ENCODE peak calls at places on chromosomes 3 and 15, in six cellular contexts. E is H1, Z is colonic mucosa, P is endodermal cell, C is lung, D is suprapubic skin. I is an unnamed sample.

GRCh38 chr3:84965141-84965540 is 6.4 kb downstream of the CADM2 start:
- DNase-seq in E (peak; percentile 65), Z (no peak), P (peak; percentile 91), C (no peak), D (no peak), I (no peak)

GRCh38 chr3:72679540-72680198 is 168.6 kb downstream of the SHQ1 start:
- DNase-seq in E (no peak), Z (no peak), P (no peak), C (no peak), D (no peak), I (no peak)

GRCh38 chr3:189188466-189188865 is 16.7 kb downstream of the TPRG1 start:
- DNase-seq in E (no peak), Z (peak; percentile 47), P (no peak), C (no peak), D (no peak), I (no peak)

GRCh38 chr3:49362579-49362978 is 4.4 kb upstream of the GPX1 start:
- DNase-seq in E (no peak), Z (no peak), P (no peak), C (no peak), D (no peak), I (no peak)

GRCh38 chr3:96900600-96900999 is 86.2 kb downstream of the EPHA6 start:
- DNase-seq in E (no peak), Z (no peak), P (no peak), C (no peak), D (no peak), I (no peak)

GRCh38 chr3:77535116-77535515 is 495.2 kb downstream of the ROBO2 start:
- DNase-seq in E (no peak), Z (no peak), P (no peak), C (no peak), D (no peak), I (no peak)

GRCh38 chr15:70488002-70488605 is 275.3 kb downstream of the UACA start:
- DNase-seq in E (peak; percentile 87), Z (peak; percentile 75), P (peak; percentile 94), C (peak; percentile 78), D (no peak), I (no peak)

GRCh38 chr15:48306639-48307038 is 24.6 kb upstream of the DUT start:
- DNase-seq in E (no peak), Z (no peak), P (no peak), C (no peak), D (no peak), I (no peak)

GRCh38 chr3:24088782-24089181 is 143.7 kb downstream of the NR1D2 start:
- DNase-seq in E (no peak), Z (no peak), P (peak; percentile 43), C (no peak), D (no peak), I (no peak)
- TF ChIP-seq CTCF in E (peak; percentile 52), Z (peak; percentile 40), P (peak; percentile 74), C (no peak), D (no peak), I (peak; percentile 75)

DNA sequence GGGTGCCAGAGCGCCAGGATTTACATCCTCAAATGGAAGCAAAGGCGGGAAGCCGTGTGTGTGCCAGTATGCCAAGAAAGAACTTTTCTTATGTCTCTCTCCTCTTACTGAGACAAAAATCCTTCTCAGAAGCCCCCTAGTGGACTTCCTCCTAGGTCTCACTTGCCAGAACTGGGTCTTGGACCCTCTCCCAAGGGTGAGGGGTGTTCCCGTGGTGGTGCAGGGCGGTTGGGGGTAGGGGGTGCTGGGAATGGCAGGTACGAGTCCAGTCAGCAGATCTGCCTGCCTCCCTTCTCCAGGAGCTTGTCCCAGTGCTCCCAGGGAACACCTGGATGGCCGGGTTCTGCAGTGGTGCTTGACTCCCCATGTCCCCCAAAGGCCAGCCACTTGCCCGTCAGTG is 52.0 kb downstream of the CORO2B start:
- DNase-seq in E (no peak), Z (no peak), P (no peak), C (no peak), D (no peak), I (no peak)
- TF ChIP-seq CTCF in E (peak; percentile 4), Z (no peak), P (peak; percentile 66), C (no peak), D (no peak), I (peak; percentile 40)

GRCh38 chr15:85621096-85621495 is 173.6 kb downstream of the KLHL25 start:
- DNase-seq in E (no peak), Z (no peak), P (no peak), C (no peak), D (no peak), I (no peak)

GRCh38 chr15:85615930-85616329 is 178.8 kb downstream of the KLHL25 start:
- DNase-seq in E (no peak), Z (peak; percentile 40), P (peak; percentile 66), C (no peak), D (no peak), I (no peak)

GRCh38 chr15:85620321-85621044 is 174.2 kb downstream of the KLHL25 start:
- DNase-seq in E (no peak), Z (no peak), P (no peak), C (no peak), D (no peak), I (no peak)

GRCh38 chr15:85616549-85616948 is 178.2 kb downstream of the KLHL25 start:
- DNase-seq in E (no peak), Z (no peak), P (no peak), C (no peak), D (no peak), I (no peak)

GRCh38 chr15:85618956-85619491 is 175.7 kb downstream of the KLHL25 start:
- DNase-seq in E (no peak), Z (peak; percentile 49), P (peak; percentile 74), C (peak; percentile 68), D (peak; percentile 88), I (no peak)
- TF ChIP-seq CTCF in E (no peak), Z (no peak), P (no peak), C (no peak), D (no peak), I (no peak)

DNA sequence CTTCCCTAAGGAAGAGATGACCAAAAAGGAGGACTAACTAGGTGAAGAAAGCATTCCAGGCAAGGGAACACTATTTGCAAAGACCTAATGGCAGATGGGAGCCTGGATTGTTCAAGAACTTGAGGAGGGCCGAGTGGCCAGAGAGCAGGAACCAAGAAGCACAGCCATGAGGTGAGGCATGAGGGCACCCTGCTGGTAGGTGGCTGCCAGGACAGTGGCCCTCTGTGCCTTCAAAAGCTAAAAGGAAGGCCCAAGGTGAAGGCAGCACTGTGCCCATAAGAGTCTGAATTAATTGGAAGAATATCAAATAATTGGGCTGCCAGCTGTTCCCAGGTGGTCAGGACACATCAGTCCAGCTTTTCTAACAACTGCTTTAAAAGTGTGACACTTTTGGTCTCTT is 27.9 kb upstream of the CTDSPL start:
- DNase-seq in E (no peak), Z (no peak), P (peak; percentile 67), C (no peak), D (no peak), I (no peak)
- TF ChIP-seq CTCF in E (peak; percentile 31), Z (no peak), P (peak; percentile 60), C (no peak), D (no peak), I (peak; percentile 30)

DNA sequence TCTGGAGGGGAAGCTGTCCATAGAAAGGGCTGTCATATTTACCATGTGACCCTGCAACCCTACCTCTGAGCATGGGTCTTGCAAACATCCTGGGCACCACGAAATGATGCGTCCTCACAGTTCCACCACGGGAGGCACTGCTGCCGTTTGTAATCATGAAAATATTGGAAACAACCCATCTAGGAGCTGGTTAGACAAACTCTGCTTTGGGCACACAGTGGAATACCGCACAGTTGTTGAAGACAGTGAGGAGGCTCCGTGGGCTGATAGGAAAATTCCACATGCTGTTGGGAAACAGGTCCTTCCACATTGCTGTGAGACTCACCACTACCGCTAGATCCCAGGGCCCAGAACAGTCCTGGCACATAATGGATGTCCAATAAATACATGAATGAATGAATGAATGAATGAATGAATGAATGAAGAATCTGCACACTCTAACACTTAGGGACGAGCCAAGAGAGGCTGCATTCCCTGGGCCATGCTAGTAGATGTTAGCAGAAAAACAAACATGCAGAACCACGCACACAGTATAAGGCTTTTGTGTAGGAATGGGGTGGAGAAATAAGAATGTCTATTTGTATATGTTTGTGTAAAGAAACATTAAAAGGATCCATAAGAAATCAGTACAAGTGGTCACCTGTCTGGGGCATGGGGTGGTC is 40.6 kb downstream of the TPRA1 start:
- DNase-seq in E (no peak), Z (no peak), P (no peak), C (no peak), D (no peak), I (no peak)
- TF ChIP-seq CTCF in E (no peak), Z (no peak), P (no peak), C (no peak), D (no peak), I (no peak)

GRCh38 chr3:195001961-195002861 is 268.7 kb downstream of the XXYLT1 start:
- DNase-seq in E (peak; percentile 59), Z (peak; percentile 66), P (peak; percentile 87), C (peak; percentile 61), D (peak; percentile 71), I (no peak)
- TF ChIP-seq CTCF in E (peak; percentile 80), Z (peak; percentile 45), P (peak; percentile 89), C (peak; percentile 27), D (no peak), I (peak; percentile 75)

DNA sequence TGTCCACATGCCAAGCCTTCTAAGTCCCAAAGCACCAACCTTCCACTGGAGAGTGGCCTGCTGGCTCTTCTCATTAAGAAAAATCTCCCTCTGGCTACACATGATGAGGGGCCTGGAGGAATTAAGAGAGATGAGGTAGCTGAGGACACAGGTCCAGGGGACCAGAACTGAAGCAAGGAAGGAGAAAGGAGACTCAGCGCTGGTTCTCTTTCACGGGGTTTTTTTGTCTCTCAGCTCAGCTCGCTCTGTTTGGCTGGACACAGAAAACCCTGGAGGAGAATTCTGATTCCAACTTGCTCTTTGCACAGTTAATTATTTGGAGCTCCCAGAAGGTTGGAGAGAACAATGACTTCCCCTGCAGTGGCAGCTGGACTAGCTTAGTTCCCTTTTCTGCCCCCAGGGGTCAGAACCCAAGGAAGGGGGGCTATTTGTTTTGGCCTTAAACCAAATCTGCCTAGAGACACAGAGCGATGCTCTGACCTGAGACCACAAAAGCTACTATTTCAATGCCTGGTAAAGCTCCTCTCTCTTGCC is 507.6 kb downstream of the FHIT start:
- DNase-seq in E (peak; percentile 48), Z (no peak), P (peak; percentile 75), C (no peak), D (no peak), I (no peak)
- TF ChIP-seq CTCF in E (peak; percentile 41), Z (no peak), P (peak; percentile 73), C (no peak), D (no peak), I (peak; percentile 28)

GRCh38 chr3:33732394-33732793 is 14.3 kb upstream of the CLASP2 start:
- DNase-seq in E (no peak), Z (no peak), P (peak; percentile 50), C (no peak), D (no peak), I (no peak)
- TF ChIP-seq CTCF in E (peak; percentile 39), Z (no peak), P (peak; percentile 64), C (no peak), D (no peak), I (peak; percentile 60)